ENCODE peak calls at places on chromosomes 6 and 20, in six cellular contexts. One of them, this sample, is unnamed.

GRCh38 chr6:81937296-81937937 is 184.9 kb upstream of the TENT5A start:
- DNase-seq in bronchial epithelial cell: peak; percentile 80
- DNase-seq in psoas muscle: no peak
- DNase-seq in breast epithelium: no peak
- DNase-seq in heart right ventricle: no peak
- DNase-seq in hepatocyte: peak; percentile 16
- DNase-seq in this sample: no peak

GRCh38 chr6:147621280-147621679 is 112.8 kb downstream of the SAMD5 start:
- DNase-seq in bronchial epithelial cell: no peak
- DNase-seq in hepatocyte: peak; percentile 35
- DNase-seq in breast epithelium: no peak
- DNase-seq in psoas muscle: no peak
- DNase-seq in heart right ventricle: no peak
- DNase-seq in this sample: no peak

GRCh38 chr6:47358440-47359225 is 48.9 kb upstream of the TNFRSF21 start:
- DNase-seq in psoas muscle: no peak
- DNase-seq in bronchial epithelial cell: no peak
- DNase-seq in breast epithelium: no peak
- DNase-seq in hepatocyte: no peak
- DNase-seq in heart right ventricle: no peak
- DNase-seq in this sample: no peak

GRCh38 chr6:166925141-166925996 is 31.0 kb downstream of the RNASET2 start:
- DNase-seq in breast epithelium: no peak
- DNase-seq in hepatocyte: no peak
- DNase-seq in psoas muscle: no peak
- DNase-seq in heart right ventricle: no peak
- DNase-seq in bronchial epithelial cell: no peak
- DNase-seq in this sample: no peak

GRCh38 chr6:127924440-127924839 is 23.6 kb upstream of the THEMIS start:
- DNase-seq in hepatocyte: no peak
- DNase-seq in heart right ventricle: no peak
- DNase-seq in psoas muscle: no peak
- DNase-seq in bronchial epithelial cell: peak; percentile 70
- DNase-seq in breast epithelium: no peak
- DNase-seq in this sample: no peak

GRCh38 chr6:11710221-11710836 is 68.3 kb downstream of the ADTRP start:
- DNase-seq in breast epithelium: no peak
- DNase-seq in bronchial epithelial cell: peak; percentile 33
- DNase-seq in hepatocyte: no peak
- DNase-seq in heart right ventricle: no peak
- DNase-seq in psoas muscle: no peak
- DNase-seq in this sample: no peak

GRCh38 chr6:154164397-154164796 is 125.4 kb downstream of the OPRM1 start:
- DNase-seq in breast epithelium: peak; percentile 66
- DNase-seq in hepatocyte: peak; percentile 51
- DNase-seq in bronchial epithelial cell: no peak
- DNase-seq in heart right ventricle: no peak
- DNase-seq in psoas muscle: no peak
- DNase-seq in this sample: peak; percentile 64

GRCh38 chr6:56708810-56709597 is 66.3 kb upstream of the DST start:
- DNase-seq in breast epithelium: no peak
- DNase-seq in bronchial epithelial cell: peak; percentile 64
- DNase-seq in psoas muscle: no peak
- DNase-seq in hepatocyte: peak; percentile 78
- DNase-seq in heart right ventricle: no peak
- DNase-seq in this sample: no peak

GRCh38 chr6:53348436-53349208 is at the start of gene ELOVL5:
- DNase-seq in breast epithelium: peak; percentile 98
- DNase-seq in psoas muscle: peak; percentile 97
- DNase-seq in bronchial epithelial cell: peak; percentile 88
- DNase-seq in hepatocyte: peak; percentile 99
- DNase-seq in heart right ventricle: peak; percentile 97
- DNase-seq in this sample: peak; percentile 100

GRCh38 chr6:7939186-7939863 is 28.7 kb upstream of the TXNDC5 start:
- DNase-seq in breast epithelium: no peak
- DNase-seq in bronchial epithelial cell: no peak
- DNase-seq in heart right ventricle: no peak
- DNase-seq in hepatocyte: no peak
- DNase-seq in psoas muscle: no peak
- DNase-seq in this sample: no peak

GRCh38 chr6:157592566-157592965 is 211.6 kb downstream of the ZDHHC14 start:
- DNase-seq in hepatocyte: no peak
- DNase-seq in psoas muscle: no peak
- DNase-seq in bronchial epithelial cell: no peak
- DNase-seq in breast epithelium: no peak
- DNase-seq in heart right ventricle: no peak
- DNase-seq in this sample: no peak

GRCh38 chr6:38034269-38034914 is 214.9 kb downstream of the ZFAND3 start:
- DNase-seq in breast epithelium: no peak
- DNase-seq in hepatocyte: peak; percentile 39
- DNase-seq in psoas muscle: no peak
- DNase-seq in bronchial epithelial cell: peak; percentile 38
- DNase-seq in heart right ventricle: no peak
- DNase-seq in this sample: no peak

GRCh38 chr6:120384671-120385070 is 949.6 kb downstream of the TBC1D32 start:
- DNase-seq in hepatocyte: no peak
- DNase-seq in breast epithelium: no peak
- DNase-seq in bronchial epithelial cell: peak; percentile 78
- DNase-seq in psoas muscle: no peak
- DNase-seq in heart right ventricle: no peak
- DNase-seq in this sample: no peak

GRCh38 chr6:28812778-28813569 is 110.8 kb downstream of the TRIM27 start:
- DNase-seq in psoas muscle: no peak
- DNase-seq in bronchial epithelial cell: no peak
- DNase-seq in heart right ventricle: no peak
- DNase-seq in hepatocyte: no peak
- DNase-seq in breast epithelium: no peak
- DNase-seq in this sample: no peak

GRCh38 chr20:665276-665675 is 10.3 kb downstream of the SCRT2 start:
- DNase-seq in breast epithelium: no peak
- DNase-seq in hepatocyte: no peak
- DNase-seq in heart right ventricle: no peak
- DNase-seq in psoas muscle: no peak
- DNase-seq in bronchial epithelial cell: no peak
- DNase-seq in this sample: no peak

GRCh38 chr20:62543470-62544302 is 67.9 kb upstream of the GATA5 start:
- DNase-seq in psoas muscle: no peak
- DNase-seq in bronchial epithelial cell: no peak
- DNase-seq in breast epithelium: no peak
- DNase-seq in heart right ventricle: no peak
- DNase-seq in hepatocyte: peak; percentile 38
- DNase-seq in this sample: no peak
- H3K27me3 ChIP-seq in psoas muscle: no peaks in the 10 kb centered on the region
- H3K27me3 ChIP-seq in bronchial epithelial cell: peaks cover 2% of the 10 kb centered on the region
- H3K27me3 ChIP-seq in breast epithelium: no peaks in the 10 kb centered on the region
- H3K27me3 ChIP-seq in heart right ventricle: peaks cover 6% of the 10 kb centered on the region
- H3K27me3 ChIP-seq in hepatocyte: no peaks in the 10 kb centered on the region
- H3K27me3 ChIP-seq in this sample: no peaks in the 10 kb centered on the region

GRCh38 chr6:45970326-45970725 is 45.3 kb downstream of the CLIC5 start:
- DNase-seq in psoas muscle: no peak
- DNase-seq in heart right ventricle: no peak
- DNase-seq in bronchial epithelial cell: no peak
- DNase-seq in hepatocyte: no peak
- DNase-seq in breast epithelium: no peak
- DNase-seq in this sample: no peak

GRCh38 chr6:45969026-45969425 is 46.6 kb downstream of the CLIC5 start:
- DNase-seq in bronchial epithelial cell: no peak
- DNase-seq in hepatocyte: no peak
- DNase-seq in breast epithelium: no peak
- DNase-seq in heart right ventricle: no peak
- DNase-seq in psoas muscle: no peak
- DNase-seq in this sample: no peak

GRCh38 chr6:45971287-45971686 is 44.4 kb downstream of the CLIC5 start:
- DNase-seq in breast epithelium: no peak
- DNase-seq in bronchial epithelial cell: no peak
- DNase-seq in psoas muscle: no peak
- DNase-seq in heart right ventricle: no peak
- DNase-seq in hepatocyte: no peak
- DNase-seq in this sample: no peak

GRCh38 chr6:45967363-45967762 is 48.3 kb downstream of the CLIC5 start:
- DNase-seq in bronchial epithelial cell: no peak
- DNase-seq in psoas muscle: no peak
- DNase-seq in breast epithelium: peak; percentile 20
- DNase-seq in heart right ventricle: no peak
- DNase-seq in hepatocyte: no peak
- DNase-seq in this sample: no peak

DNA sequence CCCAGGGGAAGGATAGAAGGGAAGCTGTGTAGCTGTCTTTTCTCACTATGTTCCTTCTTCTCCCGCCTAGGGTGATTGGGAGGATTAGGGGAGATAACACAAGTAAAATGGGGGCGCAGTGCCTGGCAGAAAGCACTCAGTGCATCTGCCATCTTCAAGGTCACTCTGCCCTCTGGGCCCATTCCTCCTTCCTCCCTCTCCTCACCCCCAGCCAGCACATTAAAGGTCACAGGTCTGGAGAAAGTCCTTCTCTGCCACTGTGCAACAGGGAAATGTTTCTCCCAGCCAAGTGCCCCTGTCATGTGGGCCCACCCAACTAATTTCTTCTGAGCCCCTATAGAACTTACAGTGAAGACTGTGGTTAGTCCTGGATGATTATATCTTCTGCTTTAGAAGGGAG is 45.8 kb downstream of the CLIC5 start:
- DNase-seq in psoas muscle: no peak
- DNase-seq in hepatocyte: no peak
- DNase-seq in bronchial epithelial cell: no peak
- DNase-seq in heart right ventricle: no peak
- DNase-seq in breast epithelium: no peak
- DNase-seq in this sample: no peak
- H3K27me3 ChIP-seq in psoas muscle: no peaks in the 10 kb centered on the region
- H3K27me3 ChIP-seq in hepatocyte: no peaks in the 10 kb centered on the region
- H3K27me3 ChIP-seq in bronchial epithelial cell: no peaks in the 10 kb centered on the region
- H3K27me3 ChIP-seq in heart right ventricle: no peaks in the 10 kb centered on the region
- H3K27me3 ChIP-seq in breast epithelium: no peaks in the 10 kb centered on the region
- H3K27me3 ChIP-seq in this sample: no peaks in the 10 kb centered on the region

GRCh38 chr6:169366177-169366901 is 112.7 kb upstream of the THBS2 start:
- DNase-seq in hepatocyte: no peak
- DNase-seq in breast epithelium: no peak
- DNase-seq in bronchial epithelial cell: no peak
- DNase-seq in heart right ventricle: no peak
- DNase-seq in psoas muscle: no peak
- DNase-seq in this sample: no peak
- H3K27me3 ChIP-seq in hepatocyte: no peaks in the 10 kb centered on the region
- H3K27me3 ChIP-seq in breast epithelium: no peaks in the 10 kb centered on the region
- H3K27me3 ChIP-seq in bronchial epithelial cell: no peaks in the 10 kb centered on the region
- H3K27me3 ChIP-seq in heart right ventricle: no peaks in the 10 kb centered on the region
- H3K27me3 ChIP-seq in psoas muscle: no peaks in the 10 kb centered on the region
- H3K27me3 ChIP-seq in this sample: no peaks in the 10 kb centered on the region

DNA sequence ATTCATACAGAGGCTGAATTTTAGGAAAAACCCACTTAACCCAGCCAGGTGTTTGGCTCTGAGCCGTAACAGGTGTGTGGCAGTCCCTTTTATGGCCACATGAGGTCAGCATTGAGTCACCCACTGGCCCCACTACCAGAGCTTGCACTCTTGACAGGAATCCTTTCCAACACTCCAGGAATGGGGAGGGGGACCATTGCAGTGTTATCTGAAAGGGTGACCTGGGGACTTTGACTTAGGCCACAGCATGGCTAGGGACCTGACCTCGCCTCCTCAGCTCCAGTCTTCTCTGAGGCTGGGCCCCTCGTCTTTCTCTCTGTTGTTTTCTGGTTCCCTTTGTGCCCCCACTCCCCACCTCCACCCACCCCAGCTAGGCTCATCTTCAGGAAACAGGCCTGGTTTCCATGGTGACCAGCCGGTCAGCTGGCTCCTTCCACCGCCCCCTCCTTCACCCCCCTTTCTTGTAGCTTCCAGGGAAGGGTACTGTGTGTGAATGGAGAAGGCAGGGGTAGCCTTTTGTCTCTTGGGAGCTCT is 2.1 kb upstream of the TMEM151B start:
- DNase-seq in psoas muscle: peak; percentile 55
- DNase-seq in bronchial epithelial cell: peak; percentile 55
- DNase-seq in heart right ventricle: no peak
- DNase-seq in breast epithelium: peak; percentile 49
- DNase-seq in hepatocyte: peak; percentile 75
- DNase-seq in this sample: no peak
- H3K27me3 ChIP-seq in psoas muscle: peaks cover 13% of the 10 kb centered on the region
- H3K27me3 ChIP-seq in bronchial epithelial cell: peaks cover 18% of the 10 kb centered on the region
- H3K27me3 ChIP-seq in heart right ventricle: peaks cover 54% of the 10 kb centered on the region
- H3K27me3 ChIP-seq in breast epithelium: peaks cover 6% of the 10 kb centered on the region
- H3K27me3 ChIP-seq in hepatocyte: peaks cover 42% of the 10 kb centered on the region
- H3K27me3 ChIP-seq in this sample: peaks cover 7% of the 10 kb centered on the region

GRCh38 chr6:163151212-163151611 is 263.3 kb upstream of the QKI start:
- DNase-seq in breast epithelium: no peak
- DNase-seq in heart right ventricle: no peak
- DNase-seq in psoas muscle: no peak
- DNase-seq in hepatocyte: no peak
- DNase-seq in bronchial epithelial cell: no peak
- DNase-seq in this sample: no peak

GRCh38 chr6:163149535-163149848 is 265.0 kb upstream of the QKI start:
- DNase-seq in bronchial epithelial cell: no peak
- DNase-seq in hepatocyte: no peak
- DNase-seq in breast epithelium: no peak
- DNase-seq in psoas muscle: no peak
- DNase-seq in heart right ventricle: no peak
- DNase-seq in this sample: no peak

GRCh38 chr6:163147988-163148387 is 266.5 kb upstream of the QKI start:
- DNase-seq in bronchial epithelial cell: no peak
- DNase-seq in heart right ventricle: no peak
- DNase-seq in breast epithelium: no peak
- DNase-seq in psoas muscle: no peak
- DNase-seq in hepatocyte: no peak
- DNase-seq in this sample: no peak

GRCh38 chr6:163148781-163149534 is 265.6 kb upstream of the QKI start:
- DNase-seq in breast epithelium: no peak
- DNase-seq in heart right ventricle: no peak
- DNase-seq in psoas muscle: no peak
- DNase-seq in hepatocyte: no peak
- DNase-seq in bronchial epithelial cell: no peak
- DNase-seq in this sample: no peak

DNA sequence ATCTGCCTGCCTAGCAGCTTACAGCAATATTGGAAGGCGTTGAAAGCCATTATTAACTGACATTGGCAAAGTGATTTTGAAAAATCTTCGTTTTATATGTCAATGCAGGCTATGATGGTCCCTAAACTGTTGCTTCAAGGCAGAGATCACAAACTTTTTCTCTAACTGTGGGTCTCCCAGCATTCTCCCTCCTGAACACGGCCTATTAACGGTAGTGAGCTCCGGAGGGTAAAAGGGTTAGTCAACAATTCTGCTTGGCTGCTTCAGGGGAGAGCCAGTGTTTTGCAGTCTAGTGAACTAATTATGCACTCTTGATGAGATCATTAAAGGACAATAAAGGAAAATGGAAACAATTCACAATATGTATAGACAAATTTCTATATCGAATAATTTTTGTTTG is 261.8 kb upstream of the QKI start:
- DNase-seq in hepatocyte: no peak
- DNase-seq in psoas muscle: no peak
- DNase-seq in bronchial epithelial cell: no peak
- DNase-seq in breast epithelium: no peak
- DNase-seq in heart right ventricle: no peak
- DNase-seq in this sample: no peak
- H3K27me3 ChIP-seq in hepatocyte: no peaks in the 10 kb centered on the region
- H3K27me3 ChIP-seq in psoas muscle: no peaks in the 10 kb centered on the region
- H3K27me3 ChIP-seq in bronchial epithelial cell: no peaks in the 10 kb centered on the region
- H3K27me3 ChIP-seq in breast epithelium: no peaks in the 10 kb centered on the region
- H3K27me3 ChIP-seq in heart right ventricle: no peaks in the 10 kb centered on the region
- H3K27me3 ChIP-seq in this sample: no peaks in the 10 kb centered on the region